ENCODE peak calls at places on chromosomes 12 and 14, in four cellular contexts. D, K, X and U are unnamed samples.

GRCh38 chr12:39010406-39010805 is 105.0 kb upstream of the CPNE8 start:
- DNase-seq in X (no peak), K (no peak), D (no peak), U (no peak)

GRCh38 chr14:93743270-93744060 is 44.8 kb downstream of the PRIMA1 start:
- DNase-seq in K (no peak), X (no peak), D (no peak), U (no peak)

GRCh38 chr14:99035268-99035667 is 236.7 kb downstream of the BCL11B start:
- DNase-seq in D (no peak), X (no peak), K (no peak), U (no peak)

GRCh38 chr12:92340441-92341332 is 195.0 kb upstream of the BTG1 start:
- DNase-seq in X (no peak), D (no peak), K (no peak), U (no peak)

GRCh38 chr12:123034865-123035264 is 54.4 kb downstream of the ARL6IP4 start:
- DNase-seq in X (no peak), K (no peak), D (no peak), U (no peak)

GRCh38 chr14:22980672-22981089 is 1.7 kb downstream of the AJUBA start:
- DNase-seq in D (peak; percentile 82), X (peak; percentile 74), K (peak; percentile 89), U (no peak)

GRCh38 chr12:121598672-121599287 is 18.0 kb upstream of the KDM2B start:
- DNase-seq in X (no peak), D (no peak), K (no peak), U (no peak)

GRCh38 chr12:27561535-27562350 is 37.7 kb downstream of the PPFIBP1 start:
- DNase-seq in K (no peak), X (no peak), D (no peak), U (no peak)

GRCh38 chr12:22971247-22971646 is 346.3 kb downstream of the ETNK1 start:
- DNase-seq in K (no peak), D (no peak), X (no peak), U (no peak)

GRCh38 chr12:130881548-130881947 is 9.7 kb downstream of the RAN start:
- DNase-seq in D (no peak), K (no peak), X (no peak), U (no peak)

GRCh38 chr12:76026643-76027063 is 4.9 kb downstream of the PHLDA1 start:
- DNase-seq in X (no peak), K (no peak), D (no peak), U (no peak)
- H3K27ac ChIP-seq in X (no peak overlapping the region), K (peak overlapping the region; percentile 31), D (peak overlapping the region; percentile 37), U (no peak overlapping the region)

DNA sequence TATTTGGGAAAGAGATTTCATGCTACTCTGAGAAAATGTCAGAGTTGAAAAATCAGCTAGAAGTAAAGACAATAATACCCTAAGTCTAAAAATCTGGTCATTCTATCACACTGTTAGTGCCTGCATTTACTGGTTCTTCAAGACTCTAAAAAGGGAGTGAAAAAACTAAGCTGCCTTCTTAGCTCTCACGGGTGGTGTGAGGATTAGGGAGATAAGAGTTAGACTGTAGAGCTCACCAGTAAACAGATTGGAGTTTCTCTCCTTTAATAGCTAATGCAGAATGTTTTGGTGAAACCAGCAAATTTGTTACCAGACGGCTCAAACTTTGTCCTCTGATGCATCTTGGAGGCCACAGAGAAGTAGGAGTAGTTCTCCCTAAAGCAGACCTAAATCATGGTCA is 135.0 kb upstream of the OTX2 start:
- DNase-seq in X (no peak), D (no peak), K (no peak), U (no peak)
- H3K4me3 ChIP-seq in X (no peak overlapping the region), D (no peak overlapping the region), K (no peak overlapping the region), U (no peak overlapping the region)

GRCh38 chr12:94586589-94587259 is 63.6 kb downstream of the TMCC3 start:
- DNase-seq in D (no peak), K (no peak), X (no peak), U (no peak)

GRCh38 chr12:94590428-94590827 is 59.9 kb downstream of the TMCC3 start:
- DNase-seq in X (no peak), D (no peak), K (no peak), U (no peak)

GRCh38 chr12:94587266-94588241 is 62.8 kb downstream of the TMCC3 start:
- DNase-seq in D (no peak), X (no peak), K (no peak), U (no peak)

GRCh38 chr12:94589591-94590001 is 60.8 kb downstream of the TMCC3 start:
- DNase-seq in K (no peak), X (no peak), D (no peak), U (no peak)

DNA sequence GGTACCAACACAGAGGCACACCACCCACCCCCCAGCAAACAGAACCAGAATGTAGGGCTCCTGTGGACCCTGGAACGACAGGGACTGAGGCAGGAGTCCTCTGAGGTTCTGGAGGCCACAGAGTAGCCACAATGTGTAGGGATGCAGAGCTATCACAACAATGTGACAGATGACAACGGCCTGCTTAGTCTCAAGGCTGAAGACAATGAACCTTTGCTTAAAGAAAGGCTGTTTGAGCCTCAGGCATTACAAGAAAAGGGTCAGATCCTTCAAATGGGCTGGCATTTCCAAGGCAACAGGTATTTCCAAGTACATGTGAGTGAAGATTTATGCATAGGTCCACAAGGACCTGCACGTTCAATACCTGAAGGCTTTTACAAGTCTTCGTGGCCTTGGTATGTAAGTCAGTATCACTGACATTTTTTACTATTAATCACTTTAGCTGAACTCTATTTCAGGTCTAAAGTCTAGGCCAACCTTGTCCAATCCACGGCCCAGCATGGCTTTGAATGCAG is 62.0 kb downstream of the TMCC3 start:
- DNase-seq in K (no peak), D (no peak), X (no peak), U (no peak)
- H3K27ac ChIP-seq in K (peak overlapping the region; percentile 60), D (no peak overlapping the region), X (no peak overlapping the region), U (no peak overlapping the region)

DNA sequence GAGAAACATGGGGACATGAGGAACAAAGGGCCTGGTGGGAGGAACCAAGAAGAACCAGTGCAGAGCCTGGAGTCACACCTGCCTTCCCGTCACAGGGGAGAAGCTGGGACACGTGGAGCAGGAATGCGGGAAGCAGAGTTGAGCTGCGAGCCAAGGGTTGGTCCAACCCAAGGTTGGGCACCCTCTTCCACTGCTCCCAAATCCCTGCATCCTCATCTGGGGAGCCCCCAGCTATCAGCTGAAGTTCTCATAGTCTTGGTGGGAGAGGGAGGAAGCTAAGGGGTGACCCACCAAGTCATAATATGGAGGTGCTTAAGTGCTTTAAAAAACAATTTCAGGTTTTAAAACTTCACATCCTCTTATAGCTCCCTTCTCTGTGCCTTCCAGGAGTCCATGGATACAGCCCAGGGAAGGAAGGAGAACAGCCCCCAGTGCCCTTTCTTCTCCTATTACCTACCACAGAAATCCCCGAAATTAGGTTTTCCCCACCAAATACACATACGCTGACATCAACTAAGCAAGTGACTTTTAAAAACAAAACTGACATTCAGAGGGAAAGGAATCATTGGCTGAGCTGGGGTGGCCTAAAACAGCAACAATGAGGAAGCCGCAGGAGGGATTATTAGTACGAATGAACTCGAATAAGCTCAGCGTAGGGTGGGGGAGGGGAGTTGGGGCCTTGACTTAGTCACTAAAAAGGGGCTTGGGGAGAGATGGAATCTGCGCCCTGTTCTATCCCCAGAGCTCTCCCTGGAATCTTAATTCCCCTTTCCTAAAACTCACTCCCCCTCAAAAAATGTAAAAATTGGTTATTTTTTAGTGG is 4.5 kb downstream of the MYL6 start:
- DNase-seq in X (no peak), K (no peak), D (no peak), U (no peak)
- H3K4me3 ChIP-seq in X (no peak overlapping the region), K (no peak overlapping the region), D (no peak overlapping the region), U (no peak overlapping the region)